ENCODE peak calls at places on chromosomes 3 and 15, in seven cellular contexts. R is endodermal cell; Y is RWPE2; N is uterus; B is transverse colon; O is AG04450; K is Jurkat, Clone E6-1. Q is an unnamed sample.

GRCh38 chr3:20055020-20055775 is 15.0 kb downstream of the KAT2B start:
- DNase-seq in B (no peak), K (peak; percentile 84), N (no peak), R (no peak), O (no peak), Y (no peak), Q (no peak)

GRCh38 chr3:55247666-55248065 is 239.4 kb downstream of the WNT5A start:
- DNase-seq in O (no peak), N (no peak), Y (no peak), B (no peak), K (no peak), R (no peak), Q (no peak)

GRCh38 chr15:42182328-42182901 is 25.7 kb downstream of the VPS39 start:
- DNase-seq in R (no peak), B (no peak), K (no peak), N (no peak), Y (no peak), O (no peak), Q (no peak)

GRCh38 chr3:15269091-15269989 is 63.0 kb downstream of the SH3BP5 start:
- DNase-seq in B (peak; percentile 82), O (peak; percentile 76), N (peak; percentile 95), K (no peak), Y (peak; percentile 90), R (peak; percentile 73), Q (peak; percentile 96)

GRCh38 chr15:23687143-23687470 is at the start of gene NDN:
- DNase-seq in O (no peak), R (peak; percentile 89), K (peak; percentile 37), B (peak; percentile 41), N (peak; percentile 64), Y (no peak), Q (peak; percentile 71)

GRCh38 chr15:66126057-66126855 is 127.3 kb downstream of the MEGF11 start:
- DNase-seq in O (no peak), K (no peak), B (no peak), Y (no peak), R (no peak), N (no peak), Q (no peak)

GRCh38 chr3:156307704-156308103 is 187.3 kb downstream of the KCNAB1 start:
- DNase-seq in O (peak; percentile 23), N (peak; percentile 56), R (no peak), B (peak; percentile 50), K (no peak), Y (no peak), Q (no peak)

GRCh38 chr15:43251863-43252241 is 14.9 kb downstream of the TGM5 start:
- DNase-seq in R (no peak), O (no peak), B (no peak), Y (no peak), K (no peak), N (no peak), Q (no peak)

GRCh38 chr3:186150234-186150830 is 41.4 kb upstream of the ETV5 start:
- DNase-seq in K (no peak), O (no peak), N (no peak), R (peak; percentile 59), Y (no peak), B (no peak), Q (no peak)

GRCh38 chr3:186154641-186155040 is 45.8 kb upstream of the ETV5 start:
- DNase-seq in N (no peak), B (no peak), K (no peak), O (no peak), Y (no peak), R (no peak), Q (no peak)

GRCh38 chr3:186151077-186151971 is 42.4 kb upstream of the ETV5 start:
- DNase-seq in Y (no peak), K (peak; percentile 77), N (no peak), B (no peak), O (no peak), R (no peak), Q (no peak)

GRCh38 chr3:186152361-186152798 is 43.5 kb upstream of the ETV5 start:
- DNase-seq in Y (no peak), R (no peak), O (no peak), B (no peak), N (no peak), K (no peak), Q (no peak)

GRCh38 chr3:186152889-186153292 is 44.0 kb upstream of the ETV5 start:
- DNase-seq in N (no peak), K (no peak), B (no peak), R (no peak), Y (no peak), O (no peak), Q (no peak)
- H3K4me3 ChIP-seq in N (no peak overlapping the region), K (no peak overlapping the region), B (no peak overlapping the region), R (no peak overlapping the region), Y (no peak overlapping the region), O (no peak overlapping the region), Q (no peak overlapping the region)

GRCh38 chr15:78407889-78408640 is 30.0 kb upstream of the IREB2 start:
- DNase-seq in B (no peak), K (no peak), Y (no peak), O (no peak), R (no peak), N (no peak), Q (no peak)

GRCh38 chr15:78408961-78409360 is 29.1 kb upstream of the IREB2 start:
- DNase-seq in Y (no peak), R (no peak), K (no peak), N (no peak), B (no peak), O (no peak), Q (no peak)

GRCh38 chr15:78404125-78404524 is 33.9 kb upstream of the IREB2 start:
- DNase-seq in O (no peak), Y (no peak), K (no peak), N (no peak), R (no peak), B (no peak), Q (no peak)

GRCh38 chr15:78405336-78405924 is 32.6 kb upstream of the IREB2 start:
- DNase-seq in Y (no peak), R (peak; percentile 65), K (no peak), B (no peak), O (no peak), N (no peak), Q (no peak)

DNA sequence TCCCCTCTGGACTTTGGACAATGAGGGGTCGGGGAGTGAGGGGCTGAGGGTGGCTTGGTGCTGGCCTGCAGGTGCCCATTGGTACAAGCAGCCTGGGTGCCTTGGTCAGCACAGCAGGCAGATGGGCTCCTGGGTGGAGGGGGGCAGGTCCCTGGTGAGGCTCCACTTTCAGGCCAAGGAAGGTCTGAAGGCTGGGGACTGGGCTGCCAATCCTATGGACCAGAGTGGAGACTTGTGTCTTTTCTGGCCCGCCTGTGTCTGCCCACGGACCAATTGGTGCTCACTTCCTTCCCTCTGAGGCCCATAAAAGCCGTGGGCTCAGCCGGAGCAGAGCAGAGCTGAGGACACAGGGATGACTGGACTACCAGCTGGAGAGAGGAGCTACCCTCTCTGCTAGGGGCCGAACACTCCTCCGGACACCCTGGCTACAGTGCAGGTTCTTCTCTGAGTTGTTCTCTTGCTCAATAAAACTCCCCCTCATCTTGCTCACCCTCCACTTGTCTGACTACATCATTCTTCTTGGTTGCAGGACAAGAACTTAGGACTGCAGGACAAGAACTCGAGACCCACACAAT is 31.9 kb upstream of the IREB2 start:
- DNase-seq in B (no peak), Y (no peak), R (no peak), N (no peak), K (no peak), O (no peak), Q (no peak)
- H3K4me3 ChIP-seq in B (no peak overlapping the region), Y (no peak overlapping the region), R (no peak overlapping the region), N (no peak overlapping the region), K (no peak overlapping the region), O (no peak overlapping the region), Q (no peak overlapping the region)

GRCh38 chr15:68637755-68638405 is 59.1 kb downstream of the CORO2B start:
- DNase-seq in O (no peak), Y (no peak), R (no peak), N (peak; percentile 83), B (peak; percentile 42), K (no peak), Q (peak; percentile 78)
- H3K4me3 ChIP-seq in O (no peak overlapping the region), Y (no peak overlapping the region), R (no peak overlapping the region), N (no peak overlapping the region), B (no peak overlapping the region), K (no peak overlapping the region), Q (no peak overlapping the region)

GRCh38 chr15:68849477-68849876 is 28.8 kb upstream of the ANP32A start:
- DNase-seq in N (no peak), R (peak; percentile 47), B (no peak), K (no peak), Y (no peak), O (no peak), Q (no peak)

GRCh38 chr15:68846851-68847439 is 26.2 kb upstream of the ANP32A start:
- DNase-seq in B (no peak), N (no peak), K (no peak), R (no peak), O (no peak), Y (no peak), Q (no peak)

GRCh38 chr15:68842958-68843357 is 22.3 kb upstream of the ANP32A start:
- DNase-seq in K (no peak), N (no peak), O (no peak), B (no peak), R (no peak), Y (no peak), Q (no peak)

GRCh38 chr15:68844856-68845550 is 24.3 kb upstream of the ANP32A start:
- DNase-seq in K (peak; percentile 34), B (no peak), R (no peak), O (no peak), Y (no peak), N (no peak), Q (no peak)

GRCh38 chr15:68843425-68844311 is 23.0 kb upstream of the ANP32A start:
- DNase-seq in B (peak; percentile 10), O (no peak), Y (no peak), R (peak; percentile 83), K (no peak), N (no peak), Q (peak; percentile 27)
- H3K4me3 ChIP-seq in B (no peak overlapping the region), O (peak overlapping the region; percentile 28), Y (peak overlapping the region; percentile 5), R (peak overlapping the region; percentile 73), K (no peak overlapping the region), N (peak overlapping the region; percentile 22), Q (peak overlapping the region; percentile 21)

DNA sequence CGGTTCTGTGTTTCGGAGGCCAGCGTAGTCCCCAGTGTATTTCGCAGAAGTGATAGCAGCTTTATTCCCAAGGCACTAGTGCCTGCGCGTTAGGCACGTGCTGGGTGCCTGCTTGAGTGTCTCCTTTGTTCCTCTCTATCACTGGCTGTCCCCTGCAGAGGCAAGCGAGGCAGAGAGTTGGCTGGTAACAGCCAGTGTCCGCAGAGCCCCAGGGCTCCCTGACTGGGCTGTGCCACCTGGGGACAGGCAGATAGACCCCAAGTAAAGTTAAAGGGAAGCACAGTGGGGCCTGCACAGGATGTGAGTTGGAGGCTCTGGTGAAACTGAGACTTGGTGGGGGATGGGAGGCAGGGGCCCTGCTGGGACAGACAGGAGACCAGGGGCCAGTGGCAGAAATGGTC is 50.7 kb downstream of the APBA2 start:
- DNase-seq in B (no peak), N (no peak), R (no peak), O (no peak), K (no peak), Y (peak; percentile 60), Q (no peak)
- H3K4me3 ChIP-seq in B (no peak overlapping the region), N (no peak overlapping the region), R (no peak overlapping the region), O (no peak overlapping the region), K (no peak overlapping the region), Y (no peak overlapping the region), Q (no peak overlapping the region)

GRCh38 chr15:76140069-76140454 is 80.3 kb downstream of the TMEM266 start:
- DNase-seq in B (no peak), Y (no peak), N (no peak), O (no peak), K (no peak), R (peak; percentile 77), Q (peak; percentile 53)
- H3K4me3 ChIP-seq in B (no peak overlapping the region), Y (no peak overlapping the region), N (no peak overlapping the region), O (no peak overlapping the region), K (no peak overlapping the region), R (no peak overlapping the region), Q (no peak overlapping the region)

GRCh38 chr15:31525988-31526665 is 199.5 kb downstream of the KLF13 start:
- DNase-seq in N (no peak), K (no peak), B (no peak), O (no peak), R (no peak), Y (no peak), Q (no peak)
- H3K4me3 ChIP-seq in N (no peak overlapping the region), K (no peak overlapping the region), B (no peak overlapping the region), O (no peak overlapping the region), R (no peak overlapping the region), Y (no peak overlapping the region), Q (no peak overlapping the region)

Q was measured in cardiac muscle cell.